ENCODE peak calls at places on chromosomes 6 and 20, in eight cellular contexts. A is NCI-H1092; O is ELF-1; V is AG10803; H is KG1; U is stimulated activated CD4-positive, alpha-beta T cell treated with anti-CD3 and anti-CD28 coated beads, Interleukin-12 subunit alpha, Interleukin-12 subunit beta, amount 100 ng/mL, for 48 hours; C is activated CD8-positive, alpha-beta memory T cell treated with anti-CD3 and anti-CD28 coated beads, Interleukin-2, amount 50 U/mL, for 48 hours; Y is pancreas. X is an unnamed sample.

GRCh38 chr6:4776967-4777925 is 1.0 kb downstream of the CDYL start:
- DNase-seq in A (no peak), O (no peak), V (peak; percentile 27), H (peak; percentile 48), U (no peak), C (peak; percentile 67), Y (peak; percentile 55), X (peak; percentile 36)

GRCh38 chr6:147207351-147207750 is 3.1 kb downstream of the STXBP5 start:
- DNase-seq in A (no peak), O (no peak), V (peak; percentile 29), H (peak; percentile 29), U (no peak), C (no peak), Y (no peak), X (no peak)

GRCh38 chr6:31068738-31069340 is 43.5 kb downstream of the C6orf15 start:
- DNase-seq in A (peak; percentile 33), O (peak; percentile 86), V (peak; percentile 78), H (peak; percentile 18), U (peak; percentile 62), C (peak; percentile 81), Y (peak; percentile 80), X (peak; percentile 88)

GRCh38 chr20:35039146-35039545 is 53.5 kb downstream of the TRPC4AP start:
- DNase-seq in A (no peak), O (no peak), V (no peak), H (no peak), U (no peak), C (no peak), Y (no peak), X (no peak)

GRCh38 chr6:20757761-20758160 is 223.5 kb downstream of the CDKAL1 start:
- DNase-seq in A (no peak), O (no peak), V (peak; percentile 25), H (no peak), U (no peak), C (no peak), Y (no peak), X (no peak)

GRCh38 chr6:17865243-17865642 is 122.2 kb downstream of the KIF13A start:
- DNase-seq in A (no peak), O (peak; percentile 5), V (no peak), H (no peak), U (no peak), C (no peak), Y (no peak), X (no peak)

GRCh38 chr6:35341557-35341956 is 801 bp upstream of the PPARD start:
- DNase-seq in A (no peak), O (peak; percentile 35), V (no peak), H (no peak), U (no peak), C (no peak), Y (no peak), X (no peak)

GRCh38 chr6:34888441-34888820 is 589 bp upstream of the TAF11 start:
- DNase-seq in A (no peak), O (no peak), V (peak; percentile 8), H (peak; percentile 76), U (no peak), C (no peak), Y (no peak), X (no peak)

GRCh38 chr6:20487669-20488375 is 46.4 kb upstream of the CDKAL1 start:
- DNase-seq in A (no peak), O (no peak), V (no peak), H (no peak), U (no peak), C (no peak), Y (no peak), X (no peak)

GRCh38 chr6:3755637-3756515 is 4.4 kb upstream of the PXDC1 start:
- DNase-seq in A (no peak), O (peak; percentile 92), V (no peak), H (no peak), U (no peak), C (no peak), Y (no peak), X (no peak)

GRCh38 chr6:37607949-37608348 is 89.7 kb downstream of the MDGA1 start:
- DNase-seq in A (no peak), O (peak; percentile 44), V (peak; percentile 34), H (no peak), U (no peak), C (no peak), Y (no peak), X (no peak)

GRCh38 chr6:69584913-69585729 is 211.7 kb downstream of the LMBRD1 start:
- DNase-seq in A (no peak), O (peak; percentile 12), V (peak; percentile 8), H (peak; percentile 51), U (no peak), C (no peak), Y (no peak), X (peak; percentile 40)

GRCh38 chr20:44247131-44247571 is at the start of gene GDAP1L1:
- DNase-seq in A (peak; percentile 22), O (peak; percentile 63), V (no peak), H (no peak), U (no peak), C (no peak), Y (no peak), X (peak; percentile 81)

GRCh38 chr20:63908008-63908682 is 13.2 kb downstream of the DNAJC5 start:
- DNase-seq in A (no peak), O (no peak), V (no peak), H (no peak), U (no peak), C (no peak), Y (no peak), X (no peak)

GRCh38 chr6:21381336-21381963 is 212.1 kb upstream of the SOX4 start:
- DNase-seq in A (no peak), O (no peak), V (peak; percentile 16), H (no peak), U (no peak), C (no peak), Y (no peak), X (no peak)

GRCh38 chr20:50821994-50822393 is 27.1 kb downstream of the BCAS4 start:
- DNase-seq in A (no peak), O (no peak), V (no peak), H (no peak), U (no peak), C (no peak), Y (no peak), X (no peak)

GRCh38 chr6:38525888-38526287 is 113.8 kb downstream of the BTBD9 start:
- DNase-seq in A (no peak), O (peak; percentile 43), V (no peak), H (no peak), U (no peak), C (no peak), Y (no peak), X (no peak)

GRCh38 chr6:13575377-13575775 is 975 bp downstream of the SIRT5 start:
- DNase-seq in A (no peak), O (no peak), V (no peak), H (no peak), U (no peak), C (no peak), Y (no peak), X (no peak)

GRCh38 chr6:142848156-142848555 is 96.8 kb downstream of the HIVEP2 start:
- DNase-seq in A (no peak), O (no peak), V (no peak), H (no peak), U (no peak), C (no peak), Y (no peak), X (no peak)

GRCh38 chr6:167153523-167153959 is 4.2 kb downstream of the GPR31 start:
- DNase-seq in A (no peak), O (no peak), V (peak; percentile 27), H (no peak), U (no peak), C (no peak), Y (no peak), X (no peak)